ENCODE peak calls at places on chromosome 1, in four cellular contexts. A, S, R and W are unnamed samples.

GRCh38 chr1:32817815-32818786 is 648 bp downstream of the S100PBP start:
- DNase-seq in A (peak), S (peak), R (peak), W (peak)

GRCh38 chr1:235307158-235308124 is 20.5 kb downstream of the ARID4B start:
- DNase-seq in A (no peak), S (no peak), R (no peak), W (peak)

GRCh38 chr1:91747666-91748065 is 138.3 kb downstream of the TGFBR3 start:
- DNase-seq in A (no peak), S (no peak), R (no peak), W (no peak)

GRCh38 chr1:93816970-93817738 is 61.9 kb downstream of the DNTTIP2 start:
- DNase-seq in A (peak), S (peak), R (peak), W (peak)

GRCh38 chr1:1432951-1433803 is 2.3 kb upstream of the VWA1 start:
- DNase-seq in A (peak), S (no peak), R (peak), W (peak)

GRCh38 chr1:200162258-200162657 is 134.7 kb downstream of the NR5A2 start:
- DNase-seq in A (no peak), S (no peak), R (no peak), W (no peak)

GRCh38 chr1:108077991-108078390 is 113.0 kb upstream of the VAV3 start:
- DNase-seq in A (no peak), S (no peak), R (no peak), W (no peak)

GRCh38 chr1:185325413-185325812 is 8.4 kb upstream of the IVNS1ABP start:
- DNase-seq in A (no peak), S (no peak), R (no peak), W (no peak)

GRCh38 chr1:206770531-206771352 is at the start of gene IL19:
- DNase-seq in A (no peak), S (no peak), R (no peak), W (peak)

GRCh38 chr1:227131193-227131592 is 187.1 kb downstream of the CDC42BPA start:
- DNase-seq in A (no peak), S (peak), R (peak), W (peak)

GRCh38 chr1:63917571-63918394 is 144.0 kb downstream of the ROR1 start:
- DNase-seq in A (no peak), S (no peak), R (no peak), W (peak)

GRCh38 chr1:53396563-53397268 is 62.5 kb upstream of the DMRTB1 start:
- DNase-seq in A (no peak), S (no peak), R (no peak), W (no peak)

GRCh38 chr1:168774241-168774640 is 45.2 kb upstream of the DPT start:
- DNase-seq in A (no peak), S (no peak), R (no peak), W (peak)

GRCh38 chr1:35539073-35539823 is 18.0 kb downstream of the KIAA0319L start:
- DNase-seq in A (no peak), S (no peak), R (no peak), W (peak)

GRCh38 chr1:2380816-2381591 is 10.3 kb downstream of the MORN1 start:
- DNase-seq in A (no peak), S (no peak), R (no peak), W (no peak)

GRCh38 chr1:156112276-156113137 is 2.0 kb upstream of the LMNA start:
- DNase-seq in A (no peak), S (no peak), R (no peak), W (no peak)

GRCh38 chr1:61606448-61607312 is 118.3 kb downstream of the TM2D1 start:
- DNase-seq in A (no peak), S (no peak), R (no peak), W (peak)

GRCh38 chr1:37471345-37472231 is 2.8 kb upstream of the ZC3H12A start:
- DNase-seq in A (peak), S (peak), R (peak), W (peak)

GRCh38 chr1:48084826-48085225 is 87.6 kb upstream of the TRABD2B start:
- DNase-seq in A (no peak), S (no peak), R (no peak), W (no peak)

GRCh38 chr1:11069233-11069950 is 9.6 kb upstream of the SRM start:
- DNase-seq in A (no peak), S (no peak), R (no peak), W (no peak)

GRCh38 chr1:242240061-242240460 is 241.2 kb upstream of the MAP1LC3C start:
- DNase-seq in A (no peak), S (no peak), R (no peak), W (no peak)

GRCh38 chr1:60866251-60866650 is 216.1 kb upstream of the NFIA start:
- DNase-seq in A (no peak), S (no peak), R (no peak), W (no peak)

GRCh38 chr1:6008696-6009095 is 16.5 kb upstream of the NPHP4 start:
- DNase-seq in A (no peak), S (no peak), R (no peak), W (no peak)

GRCh38 chr1:117579221-117579906 is 26.5 kb upstream of the TENT5C start:
- DNase-seq in A (no peak), S (no peak), R (no peak), W (no peak)

GRCh38 chr1:204647114-204647804 is 38.3 kb downstream of the LRRN2 start:
- DNase-seq in A (no peak), S (peak), R (peak), W (peak)

GRCh38 chr1:55144886-55145285 is 70.3 kb downstream of the USP24 start:
- DNase-seq in A (no peak), S (no peak), R (no peak), W (no peak)

GRCh38 chr1:162740755-162741154 is 49.7 kb upstream of the HSD17B7 start:
- DNase-seq in A (no peak), S (no peak), R (no peak), W (peak)

GRCh38 chr1:160149706-160150105 is 1.7 kb upstream of the ATP1A4 start:
- DNase-seq in A (no peak), S (peak), R (no peak), W (peak)

GRCh38 chr1:68963353-68963752 is 466.5 kb upstream of the DEPDC1 start:
- DNase-seq in A (no peak), S (no peak), R (no peak), W (no peak)

GRCh38 chr1:218502383-218502782 is 157.2 kb downstream of the TGFB2 start:
- DNase-seq in A (no peak), S (no peak), R (no peak), W (no peak)

GRCh38 chr1:22794691-22795090 is 84.1 kb downstream of the EPHB2 start:
- DNase-seq in A (no peak), S (no peak), R (no peak), W (no peak)

GRCh38 chr1:219480011-219480410 is 132.9 kb downstream of the ZC3H11B start:
- DNase-seq in A (no peak), S (no peak), R (no peak), W (no peak)

GRCh38 chr1:211839106-211839505 is 8.5 kb upstream of the LPGAT1 start:
- DNase-seq in A (no peak), S (no peak), R (no peak), W (no peak)

GRCh38 chr1:246518456-246519205 is 11.6 kb upstream of the SMYD3 start:
- DNase-seq in A (no peak), S (no peak), R (no peak), W (no peak)